ENCODE peak calls at places on chromosome 2, in eight cellular contexts. One of them, this sample, is unnamed.

GRCh38 chr2:197997083-197997541 is 192.7 kb downstream of the PLCL1 start:
- DNase-seq in K562: peak
- DNase-seq in ovary: no peak
- DNase-seq in suprapubic skin: no peak
- DNase-seq in breast epithelium: no peak
- DNase-seq in adrenal gland: no peak
- DNase-seq in tibial nerve: no peak
- DNase-seq in NB4: no peak
- DNase-seq in this sample: no peak

GRCh38 chr2:11389551-11390528 is 45.4 kb upstream of the ROCK2 start:
- DNase-seq in ovary: no peak
- DNase-seq in suprapubic skin: no peak
- DNase-seq in K562: no peak
- DNase-seq in adrenal gland: no peak
- DNase-seq in breast epithelium: no peak
- DNase-seq in NB4: no peak
- DNase-seq in tibial nerve: no peak
- DNase-seq in this sample: no peak

GRCh38 chr2:75716406-75716805 is 5.7 kb upstream of the GCFC2 start:
- DNase-seq in breast epithelium: no peak
- DNase-seq in K562: peak
- DNase-seq in adrenal gland: no peak
- DNase-seq in tibial nerve: no peak
- DNase-seq in NB4: peak
- DNase-seq in suprapubic skin: no peak
- DNase-seq in ovary: no peak
- DNase-seq in this sample: no peak

GRCh38 chr2:100509066-100509465 is 38.8 kb downstream of the NMS start:
- DNase-seq in tibial nerve: no peak
- DNase-seq in adrenal gland: no peak
- DNase-seq in ovary: no peak
- DNase-seq in NB4: no peak
- DNase-seq in K562: no peak
- DNase-seq in suprapubic skin: no peak
- DNase-seq in breast epithelium: no peak
- DNase-seq in this sample: no peak

GRCh38 chr2:15588329-15588919 is 3.2 kb upstream of the DDX1 start:
- DNase-seq in ovary: peak
- DNase-seq in tibial nerve: peak
- DNase-seq in adrenal gland: peak
- DNase-seq in K562: peak
- DNase-seq in suprapubic skin: no peak
- DNase-seq in breast epithelium: no peak
- DNase-seq in NB4: peak
- DNase-seq in this sample: peak

GRCh38 chr2:170905864-170906263 is 23.2 kb upstream of the GORASP2 start:
- DNase-seq in ovary: no peak
- DNase-seq in tibial nerve: no peak
- DNase-seq in suprapubic skin: no peak
- DNase-seq in breast epithelium: no peak
- DNase-seq in adrenal gland: no peak
- DNase-seq in K562: peak
- DNase-seq in NB4: no peak
- DNase-seq in this sample: no peak

GRCh38 chr2:168889635-168890005 is 610 bp downstream of the SPC25 start:
- DNase-seq in breast epithelium: no peak
- DNase-seq in adrenal gland: no peak
- DNase-seq in NB4: peak
- DNase-seq in suprapubic skin: no peak
- DNase-seq in ovary: no peak
- DNase-seq in tibial nerve: no peak
- DNase-seq in K562: peak
- DNase-seq in this sample: no peak

GRCh38 chr2:9770308-9771100 is 72.8 kb upstream of the TAF1B start:
- DNase-seq in adrenal gland: peak
- DNase-seq in suprapubic skin: peak
- DNase-seq in breast epithelium: peak
- DNase-seq in ovary: peak
- DNase-seq in tibial nerve: peak
- DNase-seq in NB4: peak
- DNase-seq in K562: peak
- DNase-seq in this sample: peak

GRCh38 chr2:7007846-7008741 is 90.9 kb downstream of the RNF144A start:
- DNase-seq in suprapubic skin: peak
- DNase-seq in tibial nerve: peak
- DNase-seq in breast epithelium: peak
- DNase-seq in adrenal gland: peak
- DNase-seq in K562: peak
- DNase-seq in ovary: peak
- DNase-seq in NB4: peak
- DNase-seq in this sample: no peak

GRCh38 chr2:96802281-96802595 is 13.8 kb upstream of the CNNM3 start:
- DNase-seq in tibial nerve: no peak
- DNase-seq in ovary: no peak
- DNase-seq in adrenal gland: no peak
- DNase-seq in breast epithelium: no peak
- DNase-seq in NB4: no peak
- DNase-seq in K562: no peak
- DNase-seq in suprapubic skin: no peak
- DNase-seq in this sample: peak

GRCh38 chr2:82089518-82089917 is 1785.0 kb upstream of the LRRTM1 start:
- DNase-seq in breast epithelium: no peak
- DNase-seq in suprapubic skin: no peak
- DNase-seq in adrenal gland: no peak
- DNase-seq in ovary: no peak
- DNase-seq in tibial nerve: no peak
- DNase-seq in NB4: no peak
- DNase-seq in K562: no peak
- DNase-seq in this sample: no peak

GRCh38 chr2:235300368-235301201 is 193.3 kb upstream of the AGAP1 start:
- DNase-seq in suprapubic skin: no peak
- DNase-seq in ovary: peak
- DNase-seq in tibial nerve: peak
- DNase-seq in adrenal gland: no peak
- DNase-seq in breast epithelium: no peak
- DNase-seq in K562: no peak
- DNase-seq in NB4: no peak
- DNase-seq in this sample: no peak

GRCh38 chr2:23478087-23478932 is 93.3 kb downstream of the KLHL29 start:
- DNase-seq in NB4: no peak
- DNase-seq in breast epithelium: no peak
- DNase-seq in tibial nerve: no peak
- DNase-seq in adrenal gland: no peak
- DNase-seq in K562: no peak
- DNase-seq in suprapubic skin: no peak
- DNase-seq in ovary: no peak
- DNase-seq in this sample: no peak

GRCh38 chr2:11314482-11314881 is 30.0 kb downstream of the ROCK2 start:
- DNase-seq in K562: no peak
- DNase-seq in tibial nerve: no peak
- DNase-seq in NB4: no peak
- DNase-seq in ovary: no peak
- DNase-seq in breast epithelium: no peak
- DNase-seq in suprapubic skin: no peak
- DNase-seq in adrenal gland: no peak
- DNase-seq in this sample: no peak

GRCh38 chr2:222878284-222878876 is 17.5 kb downstream of the ACSL3 start:
- DNase-seq in K562: peak
- DNase-seq in suprapubic skin: no peak
- DNase-seq in breast epithelium: no peak
- DNase-seq in adrenal gland: no peak
- DNase-seq in ovary: no peak
- DNase-seq in NB4: no peak
- DNase-seq in tibial nerve: no peak
- DNase-seq in this sample: no peak

GRCh38 chr2:105510761-105511669 is 112.2 kb upstream of the FHL2 start:
- DNase-seq in NB4: no peak
- DNase-seq in adrenal gland: no peak
- DNase-seq in K562: peak
- DNase-seq in tibial nerve: no peak
- DNase-seq in breast epithelium: no peak
- DNase-seq in suprapubic skin: no peak
- DNase-seq in ovary: no peak
- DNase-seq in this sample: no peak

GRCh38 chr2:65782186-65782585 is 349.8 kb upstream of the SPRED2 start:
- DNase-seq in K562: no peak
- DNase-seq in adrenal gland: no peak
- DNase-seq in breast epithelium: no peak
- DNase-seq in tibial nerve: no peak
- DNase-seq in suprapubic skin: no peak
- DNase-seq in ovary: no peak
- DNase-seq in NB4: no peak
- DNase-seq in this sample: no peak
- TF ChIP-seq CTCF in K562: no peak
- TF ChIP-seq CTCF in adrenal gland: no peak
- TF ChIP-seq CTCF in breast epithelium: no peak
- TF ChIP-seq CTCF in tibial nerve: no peak
- TF ChIP-seq CTCF in suprapubic skin: no peak
- TF ChIP-seq CTCF in ovary: no peak
- TF ChIP-seq CTCF in NB4: no peak
- TF ChIP-seq CTCF in this sample: no peak

GRCh38 chr2:152505495-152505906 is 170.5 kb downstream of the FMNL2 start:
- DNase-seq in ovary: no peak
- DNase-seq in K562: peak
- DNase-seq in adrenal gland: peak
- DNase-seq in NB4: no peak
- DNase-seq in breast epithelium: no peak
- DNase-seq in tibial nerve: peak
- DNase-seq in suprapubic skin: no peak
- DNase-seq in this sample: no peak
- H3K4me3 ChIP-seq in ovary: no peak
- H3K4me3 ChIP-seq in K562: no peak
- H3K4me3 ChIP-seq in adrenal gland: no peak
- H3K4me3 ChIP-seq in NB4: no peak
- H3K4me3 ChIP-seq in breast epithelium: no peak
- H3K4me3 ChIP-seq in tibial nerve: no peak
- H3K4me3 ChIP-seq in suprapubic skin: no peak
- H3K4me3 ChIP-seq in this sample: no peak

GRCh38 chr2:62705007-62705829 is at the start of gene EHBP1:
- DNase-seq in suprapubic skin: peak
- DNase-seq in K562: peak
- DNase-seq in tibial nerve: peak
- DNase-seq in breast epithelium: peak
- DNase-seq in ovary: peak
- DNase-seq in adrenal gland: peak
- DNase-seq in NB4: peak
- DNase-seq in this sample: peak
- TF ChIP-seq POLR2A in suprapubic skin: peak
- TF ChIP-seq POLR2A in K562: peak
- TF ChIP-seq POLR2A in tibial nerve: peak
- TF ChIP-seq POLR2A in breast epithelium: no peak
- TF ChIP-seq POLR2A in ovary: peak
- TF ChIP-seq POLR2A in adrenal gland: peak
- TF ChIP-seq POLR2A in NB4: peak
- TF ChIP-seq POLR2A in this sample: peak

GRCh38 chr2:49044680-49045079 is 109.6 kb downstream of the FSHR start:
- DNase-seq in ovary: no peak
- DNase-seq in NB4: peak
- DNase-seq in suprapubic skin: no peak
- DNase-seq in breast epithelium: no peak
- DNase-seq in K562: no peak
- DNase-seq in adrenal gland: no peak
- DNase-seq in tibial nerve: no peak
- DNase-seq in this sample: no peak
- TF ChIP-seq CTCF in ovary: no peak
- TF ChIP-seq CTCF in NB4: peak
- TF ChIP-seq CTCF in suprapubic skin: no peak
- TF ChIP-seq CTCF in breast epithelium: no peak
- TF ChIP-seq CTCF in K562: no peak
- TF ChIP-seq CTCF in adrenal gland: no peak
- TF ChIP-seq CTCF in tibial nerve: no peak
- TF ChIP-seq CTCF in this sample: peak

GRCh38 chr2:69744456-69744855 is 2.5 kb downstream of the ANXA4 start:
- DNase-seq in breast epithelium: no peak
- DNase-seq in suprapubic skin: no peak
- DNase-seq in NB4: no peak
- DNase-seq in ovary: no peak
- DNase-seq in K562: peak
- DNase-seq in tibial nerve: no peak
- DNase-seq in adrenal gland: no peak
- DNase-seq in this sample: no peak

GRCh38 chr2:69741281-69742169 is at the start of gene ANXA4:
- DNase-seq in NB4: peak
- DNase-seq in breast epithelium: peak
- DNase-seq in adrenal gland: peak
- DNase-seq in tibial nerve: peak
- DNase-seq in K562: peak
- DNase-seq in ovary: peak
- DNase-seq in suprapubic skin: peak
- DNase-seq in this sample: peak

GRCh38 chr2:69742170-69742952 is 427 bp downstream of the ANXA4 start:
- DNase-seq in tibial nerve: peak
- DNase-seq in suprapubic skin: no peak
- DNase-seq in adrenal gland: no peak
- DNase-seq in K562: no peak
- DNase-seq in NB4: peak
- DNase-seq in breast epithelium: no peak
- DNase-seq in ovary: peak
- DNase-seq in this sample: peak

DNA sequence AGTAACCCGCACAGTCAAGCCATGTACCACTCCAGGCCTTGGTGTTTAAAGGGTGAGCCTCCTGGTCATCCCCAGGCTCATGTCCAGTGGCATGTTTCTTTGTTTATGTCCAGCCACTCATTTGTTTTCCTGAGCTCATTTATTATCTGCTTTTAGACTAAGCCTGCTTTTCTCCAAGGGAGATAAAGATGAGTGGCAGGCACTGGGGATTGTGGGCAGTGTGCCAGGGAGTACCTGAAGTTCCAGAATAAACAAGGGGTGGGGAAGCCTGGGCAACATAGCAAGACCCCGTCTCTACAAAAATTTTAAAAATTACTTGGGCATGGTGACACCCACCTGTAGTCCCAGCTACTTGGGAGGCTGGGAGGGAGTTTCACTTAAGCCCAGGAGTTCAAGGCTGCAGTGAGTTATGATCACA is 1.9 kb downstream of the ANXA4 start:
- DNase-seq in NB4: no peak
- DNase-seq in breast epithelium: no peak
- DNase-seq in suprapubic skin: no peak
- DNase-seq in ovary: no peak
- DNase-seq in adrenal gland: no peak
- DNase-seq in K562: peak
- DNase-seq in tibial nerve: no peak
- DNase-seq in this sample: no peak
- H3K4me3 ChIP-seq in NB4: no peak
- H3K4me3 ChIP-seq in breast epithelium: peak
- H3K4me3 ChIP-seq in suprapubic skin: peak
- H3K4me3 ChIP-seq in ovary: no peak
- H3K4me3 ChIP-seq in adrenal gland: no peak
- H3K4me3 ChIP-seq in K562: no peak
- H3K4me3 ChIP-seq in tibial nerve: no peak
- H3K4me3 ChIP-seq in this sample: peak

DNA sequence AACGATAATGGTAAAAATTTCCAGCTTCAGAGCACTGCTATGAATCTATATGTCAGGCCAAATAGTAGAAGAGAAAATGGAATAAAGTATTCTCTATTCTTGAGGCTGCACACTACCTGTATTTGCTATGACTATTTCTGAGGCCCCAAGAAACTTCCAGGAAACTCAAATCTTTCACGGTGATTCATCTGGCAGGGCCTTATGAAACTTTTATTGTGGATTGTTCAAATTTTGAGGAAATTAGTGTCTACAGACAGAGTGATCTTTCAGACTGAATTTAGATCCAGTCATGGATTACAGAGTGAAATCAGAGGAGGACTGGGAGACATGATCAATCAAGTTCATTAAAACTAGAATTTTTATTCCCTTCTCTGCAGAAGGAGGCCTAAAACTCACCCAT is 4.1 kb upstream of the VSNL1 start:
- DNase-seq in K562: no peak
- DNase-seq in adrenal gland: no peak
- DNase-seq in suprapubic skin: no peak
- DNase-seq in tibial nerve: no peak
- DNase-seq in ovary: no peak
- DNase-seq in NB4: no peak
- DNase-seq in breast epithelium: no peak
- DNase-seq in this sample: no peak
- TF ChIP-seq POLR2A in K562: no peak
- TF ChIP-seq POLR2A in adrenal gland: no peak
- TF ChIP-seq POLR2A in suprapubic skin: no peak
- TF ChIP-seq POLR2A in tibial nerve: no peak
- TF ChIP-seq POLR2A in ovary: no peak
- TF ChIP-seq POLR2A in NB4: no peak
- TF ChIP-seq POLR2A in breast epithelium: no peak
- TF ChIP-seq POLR2A in this sample: no peak